ENCODE peak calls at places on chromosomes 12 and 14, in nine cellular contexts. One of them, this sample, is unnamed.
A peak's percentile ranks its signal among the peaks of the same experiment; 100 is the strongest.

GRCh38 chr12:71517145-71517846 is 77.7 kb downstream of the LGR5 start:
- DNase-seq in AG04450: no peak
- DNase-seq in tibial artery: no peak
- DNase-seq in vagina: no peak
- DNase-seq in RWPE2: no peak
- DNase-seq in pancreas: no peak
- DNase-seq in A549: no peak
- DNase-seq in fibroblast of lung: no peak
- DNase-seq in gastrocnemius medialis: no peak
- DNase-seq in this sample: no peak

GRCh38 chr14:92973265-92973797 is 50.4 kb downstream of the CHGA start:
- DNase-seq in AG04450: no peak
- DNase-seq in tibial artery: peak; percentile 68
- DNase-seq in vagina: no peak
- DNase-seq in RWPE2: no peak
- DNase-seq in pancreas: peak; percentile 65
- DNase-seq in A549: no peak
- DNase-seq in fibroblast of lung: peak; percentile 56
- DNase-seq in gastrocnemius medialis: peak; percentile 48
- DNase-seq in this sample: peak; percentile 91

GRCh38 chr12:42474391-42474790 is 115.2 kb downstream of the PRICKLE1 start:
- DNase-seq in AG04450: no peak
- DNase-seq in tibial artery: no peak
- DNase-seq in vagina: no peak
- DNase-seq in RWPE2: no peak
- DNase-seq in pancreas: no peak
- DNase-seq in A549: peak; percentile 18
- DNase-seq in fibroblast of lung: peak; percentile 20
- DNase-seq in gastrocnemius medialis: no peak
- DNase-seq in this sample: no peak

GRCh38 chr14:59507752-59508103 is 23.4 kb downstream of the JKAMP start:
- DNase-seq in AG04450: no peak
- DNase-seq in tibial artery: no peak
- DNase-seq in vagina: no peak
- DNase-seq in RWPE2: no peak
- DNase-seq in pancreas: no peak
- DNase-seq in A549: no peak
- DNase-seq in fibroblast of lung: no peak
- DNase-seq in gastrocnemius medialis: no peak
- DNase-seq in this sample: no peak

GRCh38 chr12:64716373-64716772 is 42.8 kb downstream of the GNS start:
- DNase-seq in AG04450: no peak
- DNase-seq in tibial artery: no peak
- DNase-seq in vagina: no peak
- DNase-seq in RWPE2: no peak
- DNase-seq in pancreas: no peak
- DNase-seq in A549: no peak
- DNase-seq in fibroblast of lung: no peak
- DNase-seq in gastrocnemius medialis: no peak
- DNase-seq in this sample: no peak

GRCh38 chr12:24444634-24445033 is 495.2 kb upstream of the SOX5 start:
- DNase-seq in AG04450: no peak
- DNase-seq in tibial artery: no peak
- DNase-seq in vagina: no peak
- DNase-seq in RWPE2: no peak
- DNase-seq in pancreas: no peak
- DNase-seq in A549: no peak
- DNase-seq in fibroblast of lung: no peak
- DNase-seq in gastrocnemius medialis: no peak
- DNase-seq in this sample: no peak

GRCh38 chr12:28879379-28879778 is 269.7 kb upstream of the FAR2 start:
- DNase-seq in AG04450: no peak
- DNase-seq in tibial artery: no peak
- DNase-seq in vagina: no peak
- DNase-seq in RWPE2: no peak
- DNase-seq in pancreas: no peak
- DNase-seq in A549: no peak
- DNase-seq in fibroblast of lung: no peak
- DNase-seq in gastrocnemius medialis: no peak
- DNase-seq in this sample: no peak

GRCh38 chr14:33839193-33840076 is 111.4 kb downstream of the EGLN3 start:
- DNase-seq in AG04450: no peak
- DNase-seq in tibial artery: peak; percentile 40
- DNase-seq in vagina: no peak
- DNase-seq in RWPE2: no peak
- DNase-seq in pancreas: peak; percentile 35
- DNase-seq in A549: peak; percentile 40
- DNase-seq in fibroblast of lung: peak; percentile 61
- DNase-seq in gastrocnemius medialis: peak; percentile 38
- DNase-seq in this sample: peak; percentile 55

GRCh38 chr14:96806836-96807235 is 9.7 kb downstream of the VRK1 start:
- DNase-seq in AG04450: no peak
- DNase-seq in tibial artery: no peak
- DNase-seq in vagina: no peak
- DNase-seq in RWPE2: no peak
- DNase-seq in pancreas: no peak
- DNase-seq in A549: no peak
- DNase-seq in fibroblast of lung: peak; percentile 28
- DNase-seq in gastrocnemius medialis: no peak
- DNase-seq in this sample: no peak

GRCh38 chr12:78120866-78121590 is 290.3 kb downstream of the NAV3 start:
- DNase-seq in AG04450: no peak
- DNase-seq in tibial artery: no peak
- DNase-seq in vagina: no peak
- DNase-seq in RWPE2: no peak
- DNase-seq in pancreas: no peak
- DNase-seq in A549: peak; percentile 3
- DNase-seq in fibroblast of lung: peak; percentile 82
- DNase-seq in gastrocnemius medialis: no peak
- DNase-seq in this sample: no peak

GRCh38 chr14:101810897-101811620 is 49.5 kb downstream of the PPP2R5C start:
- DNase-seq in AG04450: no peak
- DNase-seq in tibial artery: no peak
- DNase-seq in vagina: no peak
- DNase-seq in RWPE2: no peak
- DNase-seq in pancreas: no peak
- DNase-seq in A549: no peak
- DNase-seq in fibroblast of lung: peak; percentile 27
- DNase-seq in gastrocnemius medialis: no peak
- DNase-seq in this sample: no peak

GRCh38 chr12:112447106-112447505 is 28.4 kb downstream of the PTPN11 start:
- DNase-seq in AG04450: no peak
- DNase-seq in tibial artery: no peak
- DNase-seq in vagina: no peak
- DNase-seq in RWPE2: no peak
- DNase-seq in pancreas: no peak
- DNase-seq in A549: no peak
- DNase-seq in fibroblast of lung: no peak
- DNase-seq in gastrocnemius medialis: no peak
- DNase-seq in this sample: no peak

GRCh38 chr14:94831085-94831484 is 61.2 kb upstream of the GSC start:
- DNase-seq in AG04450: no peak
- DNase-seq in tibial artery: no peak
- DNase-seq in vagina: no peak
- DNase-seq in RWPE2: no peak
- DNase-seq in pancreas: no peak
- DNase-seq in A549: no peak
- DNase-seq in fibroblast of lung: no peak
- DNase-seq in gastrocnemius medialis: no peak
- DNase-seq in this sample: no peak

GRCh38 chr12:121786441-121786825 is 7.1 kb downstream of the RHOF start:
- DNase-seq in AG04450: peak; percentile 68
- DNase-seq in tibial artery: no peak
- DNase-seq in vagina: no peak
- DNase-seq in RWPE2: peak; percentile 98
- DNase-seq in pancreas: peak; percentile 54
- DNase-seq in A549: peak; percentile 76
- DNase-seq in fibroblast of lung: peak; percentile 81
- DNase-seq in gastrocnemius medialis: peak; percentile 81
- DNase-seq in this sample: no peak

GRCh38 chr12:2851931-2852330 is 4.9 kb downstream of the TEX52 start:
- DNase-seq in AG04450: no peak
- DNase-seq in tibial artery: no peak
- DNase-seq in vagina: no peak
- DNase-seq in RWPE2: no peak
- DNase-seq in pancreas: no peak
- DNase-seq in A549: no peak
- DNase-seq in fibroblast of lung: no peak
- DNase-seq in gastrocnemius medialis: no peak
- DNase-seq in this sample: no peak

DNA sequence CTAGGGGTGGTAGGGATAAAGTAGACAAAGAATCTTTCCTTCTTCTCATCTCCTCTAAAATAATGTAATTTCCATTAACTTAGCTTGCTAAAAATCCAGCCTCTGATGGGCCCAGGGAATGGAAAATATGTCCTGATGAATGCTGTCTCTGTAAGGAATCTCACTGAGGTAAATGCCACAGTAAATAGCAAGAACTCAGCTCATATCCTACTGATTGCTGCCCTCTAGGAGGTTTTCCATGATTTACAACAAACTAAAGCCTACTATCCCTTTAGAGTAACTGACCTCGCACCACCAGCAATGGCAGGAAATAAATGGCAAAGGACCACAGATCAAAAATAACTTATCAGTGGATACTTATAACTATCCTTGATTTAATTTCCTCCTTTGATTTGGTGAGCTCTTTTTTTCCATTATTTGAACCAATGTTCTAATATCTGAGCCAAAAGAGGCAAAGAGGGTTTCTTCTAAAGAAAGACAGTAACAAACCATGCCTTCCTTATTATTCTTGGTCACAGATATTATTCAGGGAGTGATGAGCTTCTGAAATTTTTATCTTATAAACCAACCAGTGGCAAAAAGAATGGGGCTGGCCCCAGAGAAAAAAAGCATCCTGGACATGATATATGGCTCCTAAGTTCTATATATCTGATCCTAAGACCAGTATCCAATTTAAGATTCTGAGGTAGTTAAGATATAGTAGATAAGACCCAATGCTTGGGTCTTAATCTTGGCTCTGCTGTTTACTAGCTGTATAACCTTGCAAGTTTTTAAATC is 43.7 kb downstream of the SENP1 start:
- DNase-seq in AG04450: no peak
- DNase-seq in tibial artery: no peak
- DNase-seq in vagina: no peak
- DNase-seq in RWPE2: no peak
- DNase-seq in pancreas: no peak
- DNase-seq in A549: no peak
- DNase-seq in fibroblast of lung: no peak
- DNase-seq in gastrocnemius medialis: no peak
- DNase-seq in this sample: no peak
- TF ChIP-seq CTCF in AG04450: no peak
- TF ChIP-seq CTCF in tibial artery: no peak
- TF ChIP-seq CTCF in vagina: no peak
- TF ChIP-seq CTCF in RWPE2: no peak
- TF ChIP-seq CTCF in pancreas: no peak
- TF ChIP-seq CTCF in A549: no peak
- TF ChIP-seq CTCF in fibroblast of lung: no peak
- TF ChIP-seq CTCF in gastrocnemius medialis: no peak
- TF ChIP-seq CTCF in this sample: no peak

DNA sequence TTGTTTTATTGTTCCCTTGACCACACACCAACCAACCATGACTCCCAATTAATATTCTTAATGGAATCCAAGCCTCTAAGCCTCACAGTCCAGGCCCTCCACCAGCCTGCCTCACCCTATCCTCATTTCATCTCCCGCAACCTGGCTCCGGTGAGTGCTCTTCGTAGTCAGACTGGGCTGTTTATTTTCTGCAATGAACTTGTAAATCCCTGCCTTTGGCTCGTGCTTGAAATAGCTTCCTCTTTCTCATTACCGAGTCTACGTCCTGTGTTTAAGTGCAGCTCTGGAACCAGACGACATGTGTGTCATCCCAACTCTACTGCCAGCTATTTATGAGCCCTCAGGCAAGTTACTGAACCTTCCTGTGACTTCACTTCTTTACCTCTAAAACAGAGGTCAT is 12.4 kb upstream of the ETFBKMT start:
- DNase-seq in AG04450: no peak
- DNase-seq in tibial artery: no peak
- DNase-seq in vagina: no peak
- DNase-seq in RWPE2: no peak
- DNase-seq in pancreas: no peak
- DNase-seq in A549: no peak
- DNase-seq in fibroblast of lung: no peak
- DNase-seq in gastrocnemius medialis: no peak
- DNase-seq in this sample: no peak
- H3K27ac ChIP-seq in AG04450: no peak overlapping the region
- H3K27ac ChIP-seq in tibial artery: no peak overlapping the region
- H3K27ac ChIP-seq in vagina: no peak overlapping the region
- H3K27ac ChIP-seq in RWPE2: peak overlapping the region; percentile 35
- H3K27ac ChIP-seq in pancreas: no peak overlapping the region
- H3K27ac ChIP-seq in A549: no peak overlapping the region
- H3K27ac ChIP-seq in fibroblast of lung: no peak overlapping the region
- H3K27ac ChIP-seq in gastrocnemius medialis: no peak overlapping the region
- H3K27ac ChIP-seq in this sample: no peak overlapping the region

DNA sequence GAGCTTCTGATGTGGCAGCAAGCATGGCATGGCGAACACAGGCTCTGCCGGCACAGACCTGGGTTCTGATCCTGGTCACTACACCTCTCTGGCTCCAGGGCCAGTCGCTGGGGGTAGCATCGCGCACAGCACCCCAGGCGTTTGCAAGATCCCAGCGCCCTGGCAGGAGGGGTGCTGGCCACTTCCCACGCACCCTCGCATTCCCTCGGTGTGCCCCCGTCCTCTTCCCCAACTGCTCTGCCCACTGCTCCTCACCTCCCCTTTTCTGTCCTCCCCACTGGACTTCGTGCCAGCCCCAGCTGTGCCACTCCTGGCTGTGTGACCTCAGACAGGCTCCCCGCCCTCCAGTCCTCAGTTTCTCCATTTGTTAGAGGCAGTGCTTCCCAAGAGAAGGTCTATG is 2.8 kb downstream of the CDK2AP1 start:
- DNase-seq in AG04450: no peak
- DNase-seq in tibial artery: no peak
- DNase-seq in vagina: no peak
- DNase-seq in RWPE2: no peak
- DNase-seq in pancreas: no peak
- DNase-seq in A549: no peak
- DNase-seq in fibroblast of lung: no peak
- DNase-seq in gastrocnemius medialis: no peak
- DNase-seq in this sample: no peak
- H3K4me3 ChIP-seq in AG04450: peak overlapping the region; percentile 87
- H3K4me3 ChIP-seq in tibial artery: no peak overlapping the region
- H3K4me3 ChIP-seq in vagina: no peak overlapping the region
- H3K4me3 ChIP-seq in RWPE2: no peak overlapping the region
- H3K4me3 ChIP-seq in pancreas: no peak overlapping the region
- H3K4me3 ChIP-seq in A549: no peak overlapping the region
- H3K4me3 ChIP-seq in fibroblast of lung: no peak overlapping the region
- H3K4me3 ChIP-seq in gastrocnemius medialis: peak overlapping the region; percentile 69
- H3K4me3 ChIP-seq in this sample: peak overlapping the region; percentile 81

GRCh38 chr14:63045612-63046320 is 508 bp upstream of the KCNH5 start:
- DNase-seq in AG04450: peak; percentile 26
- DNase-seq in tibial artery: no peak
- DNase-seq in vagina: no peak
- DNase-seq in RWPE2: peak; percentile 57
- DNase-seq in pancreas: peak; percentile 31
- DNase-seq in A549: peak; percentile 21
- DNase-seq in fibroblast of lung: peak; percentile 54
- DNase-seq in gastrocnemius medialis: no peak
- DNase-seq in this sample: peak; percentile 54

GRCh38 chr14:63045234-63045611 is at the start of gene KCNH5:
- DNase-seq in AG04450: no peak
- DNase-seq in tibial artery: no peak
- DNase-seq in vagina: no peak
- DNase-seq in RWPE2: peak; percentile 67
- DNase-seq in pancreas: no peak
- DNase-seq in A549: peak; percentile 33
- DNase-seq in fibroblast of lung: peak; percentile 60
- DNase-seq in gastrocnemius medialis: no peak
- DNase-seq in this sample: peak; percentile 43

GRCh38 chr14:63039800-63040380 is 5.4 kb downstream of the KCNH5 start:
- DNase-seq in AG04450: peak; percentile 59
- DNase-seq in tibial artery: no peak
- DNase-seq in vagina: no peak
- DNase-seq in RWPE2: no peak
- DNase-seq in pancreas: no peak
- DNase-seq in A549: no peak
- DNase-seq in fibroblast of lung: peak; percentile 91
- DNase-seq in gastrocnemius medialis: no peak
- DNase-seq in this sample: no peak
- TF ChIP-seq CTCF in AG04450: peak; percentile 49
- TF ChIP-seq CTCF in tibial artery: no peak
- TF ChIP-seq CTCF in vagina: no peak
- TF ChIP-seq CTCF in RWPE2: peak; percentile 96
- TF ChIP-seq CTCF in pancreas: no peak
- TF ChIP-seq CTCF in A549: peak; percentile 72
- TF ChIP-seq CTCF in fibroblast of lung: peak; percentile 31
- TF ChIP-seq CTCF in gastrocnemius medialis: no peak
- TF ChIP-seq CTCF in this sample: peak; percentile 32